ENCODE peak calls at places on chromosomes 1 and 21, in six cellular contexts. D, S, A, E, Y and O are unnamed samples.
A peak's percentile ranks its signal among the peaks of the same experiment; 100 is the strongest.

GRCh38 chr1:102100666-102101065 is 103.9 kb upstream of the OLFM3 start:
- DNase-seq in Y (no peak), D (no peak), A (no peak), S (no peak), E (no peak), O (no peak)

GRCh38 chr1:94095112-94095637 is 25.8 kb downstream of the ABCA4 start:
- DNase-seq in E (no peak), D (peak; percentile 86), S (no peak), A (peak; percentile 56), Y (no peak), O (no peak)

GRCh38 chr1:235050911-235051360 is 77.7 kb downstream of the TOMM20 start:
- DNase-seq in S (no peak), Y (peak; percentile 48), A (no peak), E (no peak), D (peak; percentile 96), O (no peak)

GRCh38 chr1:5768014-5768413 is 224.2 kb downstream of the NPHP4 start:
- DNase-seq in S (peak; percentile 62), D (no peak), Y (no peak), A (no peak), E (no peak), O (no peak)

GRCh38 chr1:162302246-162302645 is 74.4 kb downstream of the SPATA46 start:
- DNase-seq in E (no peak), A (no peak), D (no peak), S (no peak), Y (no peak), O (no peak)

GRCh38 chr1:30718091-30718635 is 5.2 kb downstream of the MATN1 start:
- DNase-seq in E (peak; percentile 96), Y (peak; percentile 100), A (peak; percentile 100), D (peak; percentile 97), S (peak; percentile 98), O (peak; percentile 100)

GRCh38 chr1:246583448-246584185 is 17.4 kb downstream of the CNST start:
- DNase-seq in E (no peak), Y (no peak), S (no peak), A (no peak), D (peak; percentile 68), O (no peak)

GRCh38 chr1:102628008-102628736 is 480.1 kb downstream of the COL11A1 start:
- DNase-seq in S (no peak), D (no peak), E (no peak), A (no peak), Y (no peak), O (no peak)

GRCh38 chr21:44414291-44415072 is 40.8 kb upstream of the LRRC3 start:
- DNase-seq in Y (peak; percentile 50), S (no peak), A (peak; percentile 18), D (no peak), E (peak; percentile 21), O (no peak)

GRCh38 chr1:93640656-93641440 is 40.8 kb downstream of the BCAR3 start:
- DNase-seq in D (no peak), S (no peak), E (no peak), A (no peak), Y (no peak), O (no peak)

GRCh38 chr1:24594328-24594598 is 38.4 kb downstream of the NCMAP start:
- DNase-seq in A (no peak), S (no peak), D (no peak), E (no peak), Y (no peak), O (no peak)

GRCh38 chr21:14989359-14989758 is 75.4 kb downstream of the NRIP1 start:
- DNase-seq in E (no peak), Y (no peak), A (no peak), D (peak; percentile 78), S (no peak), O (no peak)

GRCh38 chr1:20787775-20788488 is 825 bp upstream of the HP1BP3 start:
- DNase-seq in E (no peak), A (no peak), D (peak; percentile 83), S (peak; percentile 23), Y (no peak), O (no peak)

GRCh38 chr1:159860456-159860855 is 2.0 kb downstream of the VSIG8 start:
- DNase-seq in E (no peak), A (no peak), Y (no peak), S (no peak), D (no peak), O (no peak)

GRCh38 chr1:237478082-237478481 is 412.6 kb downstream of the ZP4 start:
- DNase-seq in E (no peak), D (no peak), Y (no peak), A (no peak), S (no peak), O (no peak)

GRCh38 chr1:19035356-19036048 is 79.0 kb upstream of the IFFO2 start:
- DNase-seq in Y (peak; percentile 46), D (no peak), S (no peak), A (no peak), E (no peak), O (no peak)

GRCh38 chr1:95226781-95227660 is 7.0 kb upstream of the RWDD3 start:
- DNase-seq in Y (no peak), S (no peak), E (no peak), A (no peak), D (no peak), O (no peak)

GRCh38 chr1:10060311-10061100 is 27.7 kb downstream of the UBE4B start:
- DNase-seq in E (no peak), Y (no peak), S (no peak), D (no peak), A (no peak), O (no peak)

GRCh38 chr1:68442822-68443556 is 6.8 kb downstream of the RPE65 start:
- DNase-seq in S (peak; percentile 60), Y (no peak), A (no peak), E (no peak), D (peak; percentile 53), O (no peak)

GRCh38 chr1:56866656-56867055 is 12.1 kb downstream of the C8A start:
- DNase-seq in Y (no peak), D (no peak), E (no peak), S (no peak), A (no peak), O (no peak)

GRCh38 chr1:54919367-54920359 is 32.7 kb upstream of the DHCR24 start:
- DNase-seq in E (no peak), D (no peak), S (no peak), A (no peak), Y (no peak), O (no peak)

GRCh38 chr1:228830954-228831481 is 95.7 kb downstream of the RHOU start:
- DNase-seq in A (no peak), Y (no peak), E (no peak), D (peak; percentile 67), S (no peak), O (no peak)
- H3K4me3 ChIP-seq in A (no peak overlapping the region), Y (no peak overlapping the region), E (no peak overlapping the region), D (no peak overlapping the region), S (no peak overlapping the region), O (no peak overlapping the region)

GRCh38 chr1:32612189-32612881 is 38.0 kb downstream of the ZBTB8OS start:
- DNase-seq in E (peak; percentile 87), A (peak; percentile 91), D (peak; percentile 74), Y (peak; percentile 96), S (peak; percentile 91), O (peak; percentile 8)
- TF ChIP-seq CTCF in E (peak; percentile 21), A (peak; percentile 24), D (peak; percentile 18), Y (peak; percentile 49), S (no peak), O (no peak)

DNA sequence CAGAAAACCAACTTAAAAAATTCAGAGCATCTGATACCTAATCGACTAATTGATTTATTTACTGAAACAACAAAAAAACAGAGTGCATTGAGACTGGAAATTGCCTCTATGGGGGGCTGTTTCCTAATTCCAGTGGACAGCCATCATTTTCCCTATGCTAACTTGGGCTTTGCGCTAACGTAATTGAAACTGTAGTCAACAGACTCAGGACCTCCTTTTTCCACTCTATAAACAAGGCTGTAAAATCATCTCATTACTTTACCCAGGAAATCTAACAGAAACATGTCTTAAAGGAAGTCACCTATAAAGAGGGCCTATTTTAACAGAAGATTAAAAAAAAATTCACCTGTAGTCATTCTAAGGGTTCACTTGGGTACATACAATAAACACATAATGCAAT is 2.1 kb downstream of the ERG start:
- DNase-seq in D (no peak), E (no peak), S (no peak), Y (no peak), A (no peak), O (no peak)
- H3K4me3 ChIP-seq in D (no peak overlapping the region), E (no peak overlapping the region), S (no peak overlapping the region), Y (peak overlapping the region; percentile 52), A (no peak overlapping the region), O (no peak overlapping the region)

GRCh38 chr1:1299686-1300351 is 7.9 kb downstream of the ACAP3 start:
- DNase-seq in A (no peak), D (no peak), S (peak; percentile 31), Y (no peak), E (no peak), O (no peak)
- TF ChIP-seq CTCF in A (no peak), D (peak; percentile 32), S (peak; percentile 47), Y (peak; percentile 28), E (peak; percentile 50), O (no peak)

GRCh38 chr1:183632964-183633363 is 2.6 kb downstream of the ARPC5 start:
- DNase-seq in A (no peak), Y (no peak), E (no peak), D (no peak), S (no peak), O (no peak)

GRCh38 chr1:183630748-183631147 is 4.8 kb downstream of the ARPC5 start:
- DNase-seq in Y (no peak), E (no peak), D (no peak), A (no peak), S (no peak), O (no peak)

GRCh38 chr1:183633676-183634343 is 1.8 kb downstream of the ARPC5 start:
- DNase-seq in A (no peak), Y (no peak), S (peak; percentile 51), D (peak; percentile 86), E (no peak), O (no peak)

GRCh38 chr1:183634429-183635065 is 1.0 kb downstream of the ARPC5 start:
- DNase-seq in S (no peak), E (no peak), D (no peak), Y (no peak), A (no peak), O (no peak)

GRCh38 chr1:183632087-183632486 is 3.5 kb downstream of the ARPC5 start:
- DNase-seq in S (no peak), Y (no peak), D (peak; percentile 66), E (no peak), A (no peak), O (no peak)
- H3K4me3 ChIP-seq in S (peak overlapping the region; percentile 80), Y (peak overlapping the region; percentile 88), D (peak overlapping the region; percentile 90), E (no peak overlapping the region), A (no peak overlapping the region), O (no peak overlapping the region)

DNA sequence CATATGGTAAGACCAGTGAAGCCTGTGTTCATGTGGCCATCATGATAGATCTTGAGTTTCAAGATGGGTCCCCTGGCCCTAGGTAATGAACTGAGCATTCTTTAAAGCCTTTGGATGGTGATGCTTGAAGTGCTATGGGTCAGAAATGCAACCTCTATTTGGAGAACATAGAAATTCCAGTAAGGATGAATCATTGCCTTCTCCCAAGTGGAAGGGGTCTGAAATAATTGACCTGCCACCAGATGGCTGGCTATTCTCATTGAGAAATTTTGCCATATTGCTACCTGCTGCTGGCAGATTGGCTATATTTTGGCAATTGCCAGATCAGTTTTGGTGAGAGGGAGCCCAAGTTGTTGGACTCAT is 739 bp upstream of the IFI6 start:
- DNase-seq in D (peak; percentile 35), Y (no peak), A (no peak), E (no peak), S (no peak), O (no peak)
- TF ChIP-seq CTCF in D (no peak), Y (no peak), A (no peak), E (no peak), S (no peak), O (no peak)

GRCh38 chr1:206684003-206684402 is 702 bp upstream of the MAPKAPK2 start:
- DNase-seq in A (no peak), D (no peak), S (no peak), Y (no peak), E (no peak), O (no peak)
- H3K4me3 ChIP-seq in A (peak overlapping the region; percentile 24), D (peak overlapping the region; percentile 63), S (peak overlapping the region; percentile 96), Y (peak overlapping the region; percentile 91), E (no peak overlapping the region), O (no peak overlapping the region)